ENCODE peak calls at places on chromosomes 3 and 15, in ten cellular contexts. I is stimulated activated CD8-positive, alpha-beta memory T cell treated with anti-CD3 and anti-CD28 coated beads, Interleukin-4, amount 100 ng/mL, for 4 hours; V is DMS153; Z is activated gamma-delta T cell treated with anti-CD3 and anti-CD28 coated beads, Interleukin-2, amount 50 U/mL, for 16 hours; P is psoas muscle; H is heart left ventricle; Y is left ventricle myocardium superior; Q is left lung; M is lung microvascular endothelial cell; W is substantia nigra. O is an unnamed sample.

GRCh38 chr15:83555383-83555782 is 98.5 kb upstream of the ADAMTSL3 start:
- DNase-seq in P (no peak), W (no peak), Q (no peak), I (no peak), M (no peak), Y (no peak), H (no peak), V (no peak), Z (no peak), O (no peak)

GRCh38 chr3:50652709-50653108 is 22.0 kb upstream of the DOCK3 start:
- DNase-seq in Q (no peak), Y (peak), P (peak), I (no peak), V (no peak), H (peak), W (no peak), M (peak), Z (peak), O (no peak)

GRCh38 chr3:53724566-53724965 is 121.7 kb downstream of the CHDH start:
- DNase-seq in P (no peak), W (no peak), I (no peak), M (no peak), H (no peak), Z (no peak), Q (no peak), V (no peak), Y (no peak), O (no peak)

GRCh38 chr15:89002281-89002761 is 85.9 kb upstream of the ABHD2 start:
- DNase-seq in I (no peak), Q (no peak), Z (no peak), V (no peak), M (no peak), H (peak), Y (peak), P (no peak), W (no peak), O (no peak)

GRCh38 chr3:76582632-76583378 is 457.1 kb upstream of the ROBO2 start:
- DNase-seq in Q (no peak), H (no peak), V (no peak), W (no peak), M (no peak), Y (no peak), P (no peak), I (no peak), Z (no peak), O (no peak)

GRCh38 chr15:43150171-43150929 is 17.0 kb downstream of the TMEM62 start:
- DNase-seq in M (no peak), Z (no peak), I (no peak), W (no peak), P (no peak), Q (no peak), V (no peak), H (no peak), Y (no peak), O (peak)

GRCh38 chr3:115146032-115146417 is 1.1 kb downstream of the ZBTB20 start:
- DNase-seq in W (no peak), Q (no peak), P (peak), I (no peak), V (peak), Z (no peak), H (no peak), M (peak), Y (peak), O (no peak)

GRCh38 chr15:82093774-82094211 is 48.0 kb upstream of the MEX3B start:
- DNase-seq in Q (no peak), M (peak), P (no peak), V (no peak), H (no peak), Z (no peak), W (no peak), Y (no peak), I (no peak), O (peak)

GRCh38 chr15:68326711-68327412 is 49.3 kb downstream of the FEM1B start:
- DNase-seq in Z (no peak), I (no peak), W (no peak), Y (no peak), V (no peak), P (no peak), H (no peak), Q (no peak), M (no peak), O (no peak)

GRCh38 chr3:36372534-36372935 is 7.8 kb upstream of the STAC start:
- DNase-seq in Z (no peak), Y (no peak), H (no peak), I (no peak), W (no peak), P (no peak), Q (no peak), M (no peak), V (no peak), O (no peak)

GRCh38 chr15:99267957-99268356 is 16.7 kb downstream of the LRRC28 start:
- DNase-seq in Y (no peak), Q (no peak), V (no peak), I (no peak), Z (no peak), M (no peak), P (no peak), H (no peak), W (no peak), O (no peak)

GRCh38 chr3:118526758-118527526 is 507.7 kb downstream of the IGSF11 start:
- DNase-seq in V (no peak), Z (no peak), W (no peak), H (no peak), P (no peak), Q (no peak), Y (no peak), I (no peak), M (no peak), O (no peak)

GRCh38 chr15:47182818-47183217 is 534.5 kb upstream of the SEMA6D start:
- DNase-seq in W (no peak), H (no peak), Q (no peak), P (no peak), Z (no peak), V (no peak), Y (no peak), I (no peak), M (no peak), O (no peak)

GRCh38 chr15:31867536-31868442 is 162.5 kb upstream of the CHRNA7 start:
- DNase-seq in H (peak), I (no peak), Q (peak), W (peak), M (peak), Y (peak), P (peak), V (peak), Z (peak), O (peak)

GRCh38 chr15:51267047-51267713 is 71.2 kb downstream of the CYP19A1 start:
- DNase-seq in V (no peak), P (no peak), W (no peak), I (no peak), M (no peak), Q (peak), Z (no peak), H (no peak), Y (no peak), O (no peak)

GRCh38 chr3:101310580-101311375 is 9.6 kb downstream of the IMPG2 start:
- DNase-seq in Z (no peak), M (peak), V (no peak), Q (no peak), H (no peak), I (no peak), Y (no peak), P (no peak), W (no peak), O (no peak)

GRCh38 chr15:52102468-52102867 is 10.1 kb downstream of the BCL2L10 start:
- DNase-seq in Q (no peak), Z (no peak), Y (no peak), W (no peak), I (no peak), P (no peak), H (no peak), V (no peak), M (no peak), O (no peak)